ENCODE peak calls at places on chromosomes 1 and 21, in five cellular contexts. Y, N, A, G and E are unnamed samples.

GRCh38 chr1:70134148-70134547 is 71.2 kb downstream of the LRRC40 start:
- DNase-seq in Y (no peak), N (peak; percentile 19), A (no peak), G (no peak), E (no peak)

GRCh38 chr21:34593423-34593822 is 21.5 kb downstream of the RCAN1 start:
- DNase-seq in Y (no peak), N (no peak), A (no peak), G (no peak), E (no peak)

GRCh38 chr1:19484338-19484792 is 974 bp downstream of the CAPZB start:
- DNase-seq in Y (no peak), N (no peak), A (peak; percentile 48), G (no peak), E (no peak)

GRCh38 chr1:151311589-151312331 is 15.5 kb downstream of the PI4KB start:
- DNase-seq in Y (peak; percentile 100), N (peak; percentile 100), A (no peak), G (no peak), E (no peak)

GRCh38 chr1:149936992-149937705 is 470 bp upstream of the MTMR11 start:
- DNase-seq in Y (peak; percentile 58), N (peak; percentile 53), A (peak; percentile 72), G (no peak), E (no peak)

GRCh38 chr1:210397681-210398080 is 69.0 kb downstream of the HHAT start:
- DNase-seq in Y (no peak), N (no peak), A (no peak), G (no peak), E (no peak)

GRCh38 chr1:81511281-81511680 is 289.5 kb upstream of the ADGRL2 start:
- DNase-seq in Y (no peak), N (no peak), A (no peak), G (no peak), E (no peak)

GRCh38 chr1:91513160-91513559 is 12.5 kb downstream of the CDC7 start:
- DNase-seq in Y (peak; percentile 52), N (peak; percentile 29), A (no peak), G (no peak), E (no peak)

GRCh38 chr1:73205294-73205973 is 923.1 kb upstream of the NEGR1 start:
- DNase-seq in Y (no peak), N (no peak), A (peak; percentile 41), G (no peak), E (no peak)

GRCh38 chr1:40057310-40058030 is 16.9 kb downstream of the CAP1 start:
- DNase-seq in Y (no peak), N (no peak), A (no peak), G (no peak), E (no peak)

GRCh38 chr21:29265690-29266479 is 32.8 kb upstream of the BACH1 start:
- DNase-seq in Y (no peak), N (no peak), A (no peak), G (no peak), E (no peak)

GRCh38 chr1:234927312-234927967 is 201.2 kb downstream of the TOMM20 start:
- DNase-seq in Y (no peak), N (no peak), A (peak; percentile 14), G (no peak), E (no peak)

GRCh38 chr1:156670359-156670758 is 6.8 kb downstream of the NES start:
- DNase-seq in Y (no peak), N (no peak), A (no peak), G (no peak), E (no peak)

GRCh38 chr1:84382127-84382526 is 16.2 kb upstream of the DNASE2B start:
- DNase-seq in Y (peak; percentile 60), N (no peak), A (no peak), G (no peak), E (no peak)

GRCh38 chr1:2115008-2115921 is 65.1 kb downstream of the PRKCZ start:
- DNase-seq in Y (no peak), N (no peak), A (no peak), G (no peak), E (no peak)

GRCh38 chr21:44444286-44444931 is 10.9 kb upstream of the LRRC3 start:
- DNase-seq in Y (no peak), N (no peak), A (peak; percentile 76), G (no peak), E (no peak)

GRCh38 chr1:209527372-209527771 is 56.1 kb upstream of the CAMK1G start:
- DNase-seq in Y (peak; percentile 4), N (peak; percentile 18), A (no peak), G (no peak), E (no peak)

GRCh38 chr1:94753171-94753972 is 66.8 kb upstream of the SLC44A3 start:
- DNase-seq in Y (peak; percentile 21), N (peak; percentile 60), A (no peak), G (no peak), E (no peak)

GRCh38 chr1:3066250-3066711 is 2.7 kb upstream of the PRDM16 start:
- DNase-seq in Y (no peak), N (peak; percentile 6), A (no peak), G (no peak), E (no peak)

GRCh38 chr1:55376894-55377293 is 161.7 kb upstream of the USP24 start:
- DNase-seq in Y (no peak), N (no peak), A (no peak), G (no peak), E (no peak)

GRCh38 chr1:176815621-176816020 is 348.9 kb downstream of the ASTN1 start:
- DNase-seq in Y (no peak), N (no peak), A (no peak), G (no peak), E (no peak)

DNA sequence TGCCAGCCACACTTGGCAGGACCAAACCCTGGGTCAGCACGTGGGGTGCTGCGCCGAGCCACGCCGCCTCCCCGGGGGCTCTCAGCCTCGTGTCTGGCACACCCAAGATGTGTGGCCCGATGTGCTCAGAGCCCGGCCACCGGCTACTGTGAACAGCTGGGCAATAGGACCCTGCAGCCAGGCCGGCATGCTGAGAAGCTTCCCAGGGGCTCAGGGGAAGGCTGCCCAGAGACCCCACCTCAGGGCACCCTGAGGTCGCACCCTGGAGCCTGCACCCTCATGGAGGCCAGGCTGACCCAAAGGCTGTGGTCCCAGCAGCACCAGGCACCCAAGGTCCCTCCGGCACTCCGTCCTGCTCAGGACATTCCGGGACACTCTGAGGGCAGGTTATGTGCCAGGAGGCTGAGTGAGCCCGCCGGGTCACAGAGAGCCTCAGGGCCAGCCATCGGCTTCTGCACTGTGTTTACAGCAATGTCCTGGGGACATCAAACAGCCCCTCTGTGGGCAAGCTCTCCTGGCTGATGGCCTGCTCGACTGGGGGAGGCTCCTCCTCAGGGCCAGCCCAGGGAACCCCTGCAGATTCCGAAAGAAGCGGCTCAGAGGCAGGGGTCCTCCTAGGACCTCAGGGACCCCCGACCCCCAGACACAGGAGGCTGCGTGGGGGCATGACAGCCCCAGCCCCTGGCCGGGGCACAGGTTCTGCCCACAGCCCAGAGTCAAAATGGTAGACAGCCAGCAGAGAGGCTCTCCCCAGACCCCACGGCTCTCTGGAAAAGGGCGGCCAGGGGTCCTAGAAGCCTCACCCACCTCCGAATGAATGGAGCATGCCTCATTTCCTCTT is 8.3 kb downstream of the SLC19A1 start:
- DNase-seq in Y (no peak), N (no peak), A (no peak), G (no peak), E (no peak)
- H3K14ac ChIP-seq in Y (no peak overlapping the region), N (no peak overlapping the region), A (no peak overlapping the region), G (no peak overlapping the region), E (no peak overlapping the region)

DNA sequence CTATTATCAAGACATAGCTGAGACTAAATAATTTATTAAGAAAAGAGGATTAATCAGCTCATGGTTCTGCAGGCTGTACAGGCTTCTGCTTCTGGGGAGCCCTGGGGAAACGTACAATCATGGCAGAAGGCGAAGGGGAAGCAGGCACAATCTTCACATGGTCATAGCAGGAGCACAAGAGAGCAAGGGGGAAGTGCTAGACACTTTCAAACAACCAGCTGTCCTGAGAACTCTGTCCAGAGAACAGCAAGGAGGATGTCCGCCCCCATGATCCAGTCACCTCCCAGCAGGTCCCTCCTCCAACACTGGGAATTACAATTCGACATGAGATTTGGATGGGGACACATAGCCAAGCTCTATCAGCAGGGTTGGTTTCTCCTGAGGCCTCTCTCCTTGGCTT is 10.3 kb upstream of the SLC45A1 start:
- DNase-seq in Y (no peak), N (no peak), A (no peak), G (no peak), E (no peak)
- H2AK5ac ChIP-seq in Y (no peak overlapping the region), N (no peak overlapping the region), A (no peak overlapping the region), G (no peak overlapping the region), E (no peak overlapping the region)

GRCh38 chr21:26146681-26147080 is 23.9 kb downstream of the APP start:
- DNase-seq in Y (no peak), N (no peak), A (no peak), G (no peak), E (no peak)
- H3K14ac ChIP-seq in Y (no peak overlapping the region), N (no peak overlapping the region), A (no peak overlapping the region), G (no peak overlapping the region), E (no peak overlapping the region)

GRCh38 chr1:41435570-41436178 is 48.8 kb downstream of the EDN2 start:
- DNase-seq in Y (no peak), N (peak; percentile 58), A (peak; percentile 78), G (peak; percentile 58), E (peak; percentile 50)

GRCh38 chr1:41434306-41434705 is 50.2 kb downstream of the EDN2 start:
- DNase-seq in Y (no peak), N (no peak), A (no peak), G (no peak), E (no peak)

GRCh38 chr1:41437011-41437355 is 47.5 kb downstream of the EDN2 start:
- DNase-seq in Y (no peak), N (no peak), A (no peak), G (no peak), E (no peak)

GRCh38 chr1:41434748-41435449 is 49.6 kb downstream of the EDN2 start:
- DNase-seq in Y (no peak), N (no peak), A (no peak), G (no peak), E (no peak)

DNA sequence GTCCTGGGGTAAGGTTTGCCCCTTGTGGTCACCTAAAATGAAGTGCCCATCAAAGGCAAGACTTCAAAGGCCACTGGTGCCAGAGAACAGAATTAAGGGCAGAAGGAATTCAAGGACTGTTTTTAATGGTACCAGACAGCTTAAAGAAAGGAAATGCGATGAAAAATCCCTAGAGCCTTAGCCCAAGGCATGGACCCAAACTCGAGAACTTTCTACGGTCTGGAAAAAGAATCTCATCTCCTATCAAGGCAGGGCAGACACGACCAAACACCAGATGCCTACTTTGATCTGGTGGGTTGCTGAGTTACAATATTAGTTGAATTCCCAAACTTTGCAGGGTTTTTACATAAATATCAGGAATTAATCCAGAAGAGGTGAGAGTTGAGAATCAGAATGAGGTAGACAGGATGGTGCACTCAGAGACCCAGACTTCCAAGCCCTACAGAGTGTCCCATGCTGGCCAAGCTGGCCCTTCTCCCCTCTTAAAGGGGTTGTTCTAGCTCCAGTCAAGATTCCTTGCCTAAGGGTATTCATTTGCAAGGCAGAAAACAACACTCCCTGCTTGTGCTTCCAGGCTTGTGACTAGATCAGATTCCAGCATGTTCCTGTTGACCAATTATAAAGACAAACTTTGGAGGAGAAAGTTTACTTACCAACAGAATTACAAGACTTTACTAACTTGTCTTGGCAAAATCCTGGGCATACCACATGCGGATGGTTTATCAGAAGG is 48.0 kb downstream of the EDN2 start:
- DNase-seq in Y (no peak), N (no peak), A (no peak), G (no peak), E (no peak)
- H2AK5ac ChIP-seq in Y (no peak overlapping the region), N (no peak overlapping the region), A (no peak overlapping the region), G (no peak overlapping the region), E (no peak overlapping the region)